ENCODE peak calls at places on chromosomes 11 and 22, in ten cellular contexts. One of them, this sample, is unnamed.

GRCh38 chr11:111938687-111939160 is 1.6 kb downstream of the DIXDC1 start:
- DNase-seq in NCI-H1105: no peak
- DNase-seq in hypothalamus: no peak
- DNase-seq in HCEC 1CT: peak
- DNase-seq in heart left ventricle: no peak
- DNase-seq in NCI-H524: no peak
- DNase-seq in foreskin fibroblast: peak
- DNase-seq in GM12864: peak
- DNase-seq in HepG2: peak
- DNase-seq in left ventricle myocardium superior: no peak
- DNase-seq in this sample: peak

GRCh38 chr11:36186340-36186739 is 102.9 kb downstream of the COMMD9 start:
- DNase-seq in HCEC 1CT: peak
- DNase-seq in hypothalamus: no peak
- DNase-seq in foreskin fibroblast: peak
- DNase-seq in heart left ventricle: no peak
- DNase-seq in left ventricle myocardium superior: no peak
- DNase-seq in NCI-H1105: peak
- DNase-seq in HepG2: no peak
- DNase-seq in NCI-H524: no peak
- DNase-seq in GM12864: no peak
- DNase-seq in this sample: no peak

GRCh38 chr11:133500435-133500834 is 31.9 kb downstream of the OPCML start:
- DNase-seq in GM12864: no peak
- DNase-seq in HepG2: no peak
- DNase-seq in NCI-H524: no peak
- DNase-seq in heart left ventricle: no peak
- DNase-seq in HCEC 1CT: no peak
- DNase-seq in NCI-H1105: no peak
- DNase-seq in foreskin fibroblast: no peak
- DNase-seq in hypothalamus: no peak
- DNase-seq in left ventricle myocardium superior: no peak
- DNase-seq in this sample: no peak

GRCh38 chr22:36398602-36399472 is 11.1 kb upstream of the MYH9 start:
- DNase-seq in GM12864: no peak
- DNase-seq in NCI-H524: no peak
- DNase-seq in hypothalamus: no peak
- DNase-seq in NCI-H1105: no peak
- DNase-seq in foreskin fibroblast: peak
- DNase-seq in HCEC 1CT: peak
- DNase-seq in left ventricle myocardium superior: no peak
- DNase-seq in HepG2: peak
- DNase-seq in heart left ventricle: no peak
- DNase-seq in this sample: no peak

GRCh38 chr22:22787805-22788459 is 99.7 kb upstream of the IGLL5 start:
- DNase-seq in hypothalamus: no peak
- DNase-seq in NCI-H524: peak
- DNase-seq in foreskin fibroblast: peak
- DNase-seq in HepG2: peak
- DNase-seq in HCEC 1CT: peak
- DNase-seq in heart left ventricle: peak
- DNase-seq in NCI-H1105: no peak
- DNase-seq in left ventricle myocardium superior: peak
- DNase-seq in GM12864: peak
- DNase-seq in this sample: peak

GRCh38 chr11:69101100-69101791 is 52.5 kb downstream of the TPCN2 start:
- DNase-seq in NCI-H1105: peak
- DNase-seq in foreskin fibroblast: peak
- DNase-seq in hypothalamus: peak
- DNase-seq in GM12864: no peak
- DNase-seq in HCEC 1CT: peak
- DNase-seq in heart left ventricle: peak
- DNase-seq in HepG2: peak
- DNase-seq in left ventricle myocardium superior: peak
- DNase-seq in NCI-H524: peak
- DNase-seq in this sample: peak

GRCh38 chr11:112195906-112196305 is 20.6 kb downstream of the BCO2 start:
- DNase-seq in left ventricle myocardium superior: no peak
- DNase-seq in heart left ventricle: no peak
- DNase-seq in foreskin fibroblast: peak
- DNase-seq in HCEC 1CT: no peak
- DNase-seq in HepG2: no peak
- DNase-seq in NCI-H524: no peak
- DNase-seq in NCI-H1105: no peak
- DNase-seq in hypothalamus: no peak
- DNase-seq in GM12864: no peak
- DNase-seq in this sample: no peak

GRCh38 chr11:9170450-9170849 is 79.1 kb upstream of the SCUBE2 start:
- DNase-seq in HepG2: no peak
- DNase-seq in NCI-H1105: no peak
- DNase-seq in left ventricle myocardium superior: no peak
- DNase-seq in GM12864: no peak
- DNase-seq in NCI-H524: no peak
- DNase-seq in HCEC 1CT: peak
- DNase-seq in foreskin fibroblast: peak
- DNase-seq in hypothalamus: no peak
- DNase-seq in heart left ventricle: no peak
- DNase-seq in this sample: no peak

GRCh38 chr11:116366451-116366850 is 406.3 kb downstream of the BUD13 start:
- DNase-seq in left ventricle myocardium superior: no peak
- DNase-seq in NCI-H524: no peak
- DNase-seq in HepG2: no peak
- DNase-seq in NCI-H1105: no peak
- DNase-seq in foreskin fibroblast: no peak
- DNase-seq in HCEC 1CT: no peak
- DNase-seq in heart left ventricle: no peak
- DNase-seq in GM12864: no peak
- DNase-seq in hypothalamus: no peak
- DNase-seq in this sample: no peak

GRCh38 chr11:46347637-46348311 is 511 bp downstream of the DGKZ start:
- DNase-seq in heart left ventricle: peak
- DNase-seq in NCI-H524: no peak
- DNase-seq in NCI-H1105: no peak
- DNase-seq in left ventricle myocardium superior: peak
- DNase-seq in HCEC 1CT: no peak
- DNase-seq in GM12864: no peak
- DNase-seq in hypothalamus: no peak
- DNase-seq in HepG2: no peak
- DNase-seq in foreskin fibroblast: peak
- DNase-seq in this sample: no peak

GRCh38 chr22:19356708-19357269 is 65.3 kb upstream of the CLTCL1 start:
- DNase-seq in HCEC 1CT: no peak
- DNase-seq in NCI-H524: no peak
- DNase-seq in left ventricle myocardium superior: no peak
- DNase-seq in NCI-H1105: no peak
- DNase-seq in hypothalamus: no peak
- DNase-seq in GM12864: no peak
- DNase-seq in HepG2: no peak
- DNase-seq in foreskin fibroblast: no peak
- DNase-seq in heart left ventricle: no peak
- DNase-seq in this sample: no peak

GRCh38 chr11:128884703-128885338 is 6.3 kb upstream of the KCNJ5 start:
- DNase-seq in left ventricle myocardium superior: peak
- DNase-seq in NCI-H1105: peak
- DNase-seq in GM12864: peak
- DNase-seq in hypothalamus: no peak
- DNase-seq in foreskin fibroblast: peak
- DNase-seq in HCEC 1CT: peak
- DNase-seq in heart left ventricle: no peak
- DNase-seq in NCI-H524: peak
- DNase-seq in HepG2: peak
- DNase-seq in this sample: peak

GRCh38 chr22:24599514-24599913 is 3.5 kb upstream of the GGT1 start:
- DNase-seq in NCI-H1105: no peak
- DNase-seq in foreskin fibroblast: no peak
- DNase-seq in GM12864: no peak
- DNase-seq in left ventricle myocardium superior: no peak
- DNase-seq in heart left ventricle: no peak
- DNase-seq in hypothalamus: no peak
- DNase-seq in NCI-H524: no peak
- DNase-seq in HCEC 1CT: no peak
- DNase-seq in HepG2: no peak
- DNase-seq in this sample: no peak

GRCh38 chr11:102451693-102452460 is 688 bp downstream of the TMEM123 start:
- DNase-seq in foreskin fibroblast: peak
- DNase-seq in HCEC 1CT: peak
- DNase-seq in GM12864: peak
- DNase-seq in HepG2: peak
- DNase-seq in left ventricle myocardium superior: peak
- DNase-seq in heart left ventricle: peak
- DNase-seq in hypothalamus: peak
- DNase-seq in NCI-H1105: peak
- DNase-seq in NCI-H524: peak
- DNase-seq in this sample: peak

GRCh38 chr11:88183233-88183632 is 8.0 kb upstream of the RAB38 start:
- DNase-seq in NCI-H1105: no peak
- DNase-seq in HepG2: no peak
- DNase-seq in heart left ventricle: no peak
- DNase-seq in NCI-H524: no peak
- DNase-seq in HCEC 1CT: no peak
- DNase-seq in GM12864: no peak
- DNase-seq in left ventricle myocardium superior: no peak
- DNase-seq in hypothalamus: no peak
- DNase-seq in foreskin fibroblast: no peak
- DNase-seq in this sample: no peak

GRCh38 chr11:71286701-71287643 is 34.6 kb upstream of the SHANK2 start:
- DNase-seq in HepG2: peak
- DNase-seq in GM12864: no peak
- DNase-seq in hypothalamus: no peak
- DNase-seq in NCI-H524: peak
- DNase-seq in NCI-H1105: no peak
- DNase-seq in HCEC 1CT: peak
- DNase-seq in foreskin fibroblast: peak
- DNase-seq in left ventricle myocardium superior: no peak
- DNase-seq in heart left ventricle: no peak
- DNase-seq in this sample: no peak

GRCh38 chr11:94880216-94880615 is 93.1 kb downstream of the CWC15 start:
- DNase-seq in heart left ventricle: no peak
- DNase-seq in HepG2: peak
- DNase-seq in NCI-H1105: no peak
- DNase-seq in HCEC 1CT: no peak
- DNase-seq in left ventricle myocardium superior: no peak
- DNase-seq in foreskin fibroblast: no peak
- DNase-seq in NCI-H524: no peak
- DNase-seq in hypothalamus: no peak
- DNase-seq in GM12864: no peak
- DNase-seq in this sample: no peak

GRCh38 chr11:6569706-6570105 is 33.7 kb downstream of the RRP8 start:
- DNase-seq in heart left ventricle: no peak
- DNase-seq in foreskin fibroblast: no peak
- DNase-seq in hypothalamus: no peak
- DNase-seq in NCI-H524: no peak
- DNase-seq in left ventricle myocardium superior: no peak
- DNase-seq in GM12864: no peak
- DNase-seq in HepG2: no peak
- DNase-seq in HCEC 1CT: no peak
- DNase-seq in NCI-H1105: no peak
- DNase-seq in this sample: no peak

GRCh38 chr11:57903441-57904123 is 120.1 kb upstream of the OR9Q1 start:
- DNase-seq in HCEC 1CT: no peak
- DNase-seq in hypothalamus: no peak
- DNase-seq in foreskin fibroblast: no peak
- DNase-seq in NCI-H524: no peak
- DNase-seq in heart left ventricle: no peak
- DNase-seq in NCI-H1105: no peak
- DNase-seq in GM12864: no peak
- DNase-seq in HepG2: no peak
- DNase-seq in left ventricle myocardium superior: no peak
- DNase-seq in this sample: no peak

GRCh38 chr22:36456459-36456835 is 25.0 kb downstream of the TXN2 start:
- DNase-seq in GM12864: no peak
- DNase-seq in NCI-H524: no peak
- DNase-seq in HepG2: no peak
- DNase-seq in NCI-H1105: no peak
- DNase-seq in HCEC 1CT: no peak
- DNase-seq in heart left ventricle: no peak
- DNase-seq in hypothalamus: no peak
- DNase-seq in left ventricle myocardium superior: no peak
- DNase-seq in foreskin fibroblast: no peak
- DNase-seq in this sample: no peak

GRCh38 chr11:128613300-128613995 is 26.1 kb upstream of the ETS1 start:
- DNase-seq in NCI-H1105: no peak
- DNase-seq in NCI-H524: no peak
- DNase-seq in HCEC 1CT: no peak
- DNase-seq in left ventricle myocardium superior: no peak
- DNase-seq in foreskin fibroblast: no peak
- DNase-seq in hypothalamus: no peak
- DNase-seq in HepG2: no peak
- DNase-seq in heart left ventricle: no peak
- DNase-seq in GM12864: no peak
- DNase-seq in this sample: peak

GRCh38 chr11:62806611-62807121 is 1.4 kb upstream of the NXF1 start:
- DNase-seq in left ventricle myocardium superior: no peak
- DNase-seq in GM12864: no peak
- DNase-seq in hypothalamus: no peak
- DNase-seq in foreskin fibroblast: peak
- DNase-seq in NCI-H1105: no peak
- DNase-seq in NCI-H524: no peak
- DNase-seq in heart left ventricle: peak
- DNase-seq in HepG2: no peak
- DNase-seq in HCEC 1CT: peak
- DNase-seq in this sample: peak

GRCh38 chr11:64331569-64332371 is 8.2 kb upstream of the CCDC88B start:
- DNase-seq in foreskin fibroblast: peak
- DNase-seq in hypothalamus: no peak
- DNase-seq in GM12864: peak
- DNase-seq in NCI-H1105: no peak
- DNase-seq in NCI-H524: peak
- DNase-seq in heart left ventricle: peak
- DNase-seq in HCEC 1CT: peak
- DNase-seq in HepG2: peak
- DNase-seq in left ventricle myocardium superior: peak
- DNase-seq in this sample: peak

GRCh38 chr11:97965849-97966646 is 1054.7 kb upstream of the CNTN5 start:
- DNase-seq in foreskin fibroblast: peak
- DNase-seq in NCI-H1105: no peak
- DNase-seq in hypothalamus: no peak
- DNase-seq in HCEC 1CT: peak
- DNase-seq in GM12864: no peak
- DNase-seq in NCI-H524: no peak
- DNase-seq in HepG2: no peak
- DNase-seq in heart left ventricle: no peak
- DNase-seq in left ventricle myocardium superior: no peak
- DNase-seq in this sample: no peak

GRCh38 chr11:86484164-86484794 is 109.6 kb downstream of the CCDC81 start:
- DNase-seq in hypothalamus: no peak
- DNase-seq in heart left ventricle: no peak
- DNase-seq in NCI-H524: no peak
- DNase-seq in NCI-H1105: no peak
- DNase-seq in GM12864: no peak
- DNase-seq in foreskin fibroblast: peak
- DNase-seq in HepG2: peak
- DNase-seq in left ventricle myocardium superior: peak
- DNase-seq in HCEC 1CT: peak
- DNase-seq in this sample: no peak

GRCh38 chr22:44200451-44200850 is 19.7 kb downstream of the PARVG start:
- DNase-seq in heart left ventricle: no peak
- DNase-seq in NCI-H524: no peak
- DNase-seq in HCEC 1CT: no peak
- DNase-seq in GM12864: no peak
- DNase-seq in HepG2: no peak
- DNase-seq in foreskin fibroblast: no peak
- DNase-seq in NCI-H1105: no peak
- DNase-seq in left ventricle myocardium superior: no peak
- DNase-seq in hypothalamus: no peak
- DNase-seq in this sample: no peak

GRCh38 chr11:47003180-47003877 is 66.8 kb downstream of the CSTPP1 start:
- DNase-seq in HCEC 1CT: no peak
- DNase-seq in HepG2: no peak
- DNase-seq in left ventricle myocardium superior: no peak
- DNase-seq in heart left ventricle: peak
- DNase-seq in foreskin fibroblast: peak
- DNase-seq in NCI-H1105: no peak
- DNase-seq in hypothalamus: no peak
- DNase-seq in GM12864: no peak
- DNase-seq in NCI-H524: no peak
- DNase-seq in this sample: peak

This sample was measured in NAMALWA.